ENCODE peak calls at places on chromosomes 7 and 10, in ten cellular contexts. H is GM06990, Z is HCT116, C is MM.1S, X is GM23338, Q is upper lobe of left lung, S is heart left ventricle, D is fibroblast of lung, J is foreskin fibroblast, Y is fibroblast of the aortic adventitia. L is an unnamed sample.

GRCh38 chr7:31336202-31337035 is 4.1 kb downstream of the NEUROD6 start:
- DNase-seq in H (no peak), Z (no peak), C (no peak), X (peak; percentile 65), Q (no peak), S (no peak), D (no peak), J (no peak), Y (no peak), L (no peak)

GRCh38 chr10:79314761-79315601 is 32.3 kb upstream of the PPIF start:
- DNase-seq in H (no peak), Z (no peak), C (no peak), X (no peak), Q (no peak), S (peak; percentile 64), D (no peak), J (no peak), Y (no peak), L (peak; percentile 45)

GRCh38 chr10:72038458-72039001 is 49.8 kb downstream of the SPOCK2 start:
- DNase-seq in H (no peak), Z (no peak), C (no peak), X (no peak), Q (no peak), S (no peak), D (peak; percentile 54), J (peak; percentile 64), Y (peak; percentile 59), L (peak; percentile 76)

GRCh38 chr7:69464035-69464434 is 134.2 kb upstream of the AUTS2 start:
- DNase-seq in H (no peak), Z (no peak), C (no peak), X (no peak), Q (no peak), S (no peak), D (no peak), J (no peak), Y (no peak), L (no peak)

GRCh38 chr10:112115781-112116385 is 67.7 kb downstream of the GPAM start:
- DNase-seq in H (no peak), Z (peak; percentile 42), C (peak; percentile 45), X (peak; percentile 77), Q (peak; percentile 36), S (no peak), D (no peak), J (no peak), Y (peak; percentile 29), L (peak; percentile 26)

GRCh38 chr7:118045629-118046028 is 138.3 kb upstream of the LSM8 start:
- DNase-seq in H (no peak), Z (no peak), C (no peak), X (peak; percentile 55), Q (no peak), S (no peak), D (no peak), J (no peak), Y (no peak), L (no peak)

GRCh38 chr10:51006686-51007085 is 67.6 kb upstream of the PRKG1 start:
- DNase-seq in H (no peak), Z (no peak), C (no peak), X (no peak), Q (no peak), S (no peak), D (no peak), J (no peak), Y (no peak), L (no peak)

GRCh38 chr10:126128581-126128980 is 232.2 kb downstream of the FANK1 start:
- DNase-seq in H (no peak), Z (no peak), C (no peak), X (no peak), Q (no peak), S (no peak), D (no peak), J (no peak), Y (no peak), L (no peak)

GRCh38 chr7:89837515-89837914 is 316.8 kb upstream of the STEAP1 start:
- DNase-seq in H (no peak), Z (no peak), C (no peak), X (no peak), Q (no peak), S (no peak), D (peak; percentile 11), J (peak; percentile 17), Y (no peak), L (peak; percentile 34)

GRCh38 chr7:35255909-35256876 is 2.3 kb upstream of the TBX20 start:
- DNase-seq in H (no peak), Z (no peak), C (no peak), X (peak; percentile 79), Q (no peak), S (no peak), D (no peak), J (no peak), Y (no peak), L (no peak)

GRCh38 chr10:90650858-90651257 is 207.0 kb downstream of the HTR7 start:
- DNase-seq in H (no peak), Z (no peak), C (no peak), X (no peak), Q (no peak), S (no peak), D (no peak), J (no peak), Y (no peak), L (no peak)

DNA sequence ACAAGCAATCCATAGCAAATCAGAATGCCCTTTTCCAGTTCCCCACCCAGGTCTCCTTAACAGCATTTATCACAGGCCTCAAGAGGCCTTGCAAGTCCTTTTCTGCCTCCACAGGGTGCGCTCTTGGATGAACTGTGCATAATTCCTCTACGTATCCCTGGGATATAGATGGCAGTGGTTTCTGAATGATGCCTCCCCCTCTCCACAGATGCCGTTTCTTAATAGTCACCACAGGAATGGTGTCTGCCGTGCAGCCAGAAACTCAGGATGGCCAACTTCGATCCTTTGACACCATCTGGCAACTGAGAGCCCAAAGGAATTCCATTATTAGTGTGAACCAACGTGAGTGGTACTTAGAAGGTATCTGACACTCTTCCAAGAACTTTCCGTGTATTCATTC is 43.1 kb downstream of the JAZF1 start:
- DNase-seq in H (no peak), Z (no peak), C (no peak), X (no peak), Q (no peak), S (no peak), D (peak; percentile 74), J (no peak), Y (no peak), L (peak; percentile 40)
- TF ChIP-seq CTCF in H (no peak), Z (no peak), C (no peak), X (no peak), Q (no peak), S (no peak), D (no peak), J (no peak), Y (no peak), L (no peak)

DNA sequence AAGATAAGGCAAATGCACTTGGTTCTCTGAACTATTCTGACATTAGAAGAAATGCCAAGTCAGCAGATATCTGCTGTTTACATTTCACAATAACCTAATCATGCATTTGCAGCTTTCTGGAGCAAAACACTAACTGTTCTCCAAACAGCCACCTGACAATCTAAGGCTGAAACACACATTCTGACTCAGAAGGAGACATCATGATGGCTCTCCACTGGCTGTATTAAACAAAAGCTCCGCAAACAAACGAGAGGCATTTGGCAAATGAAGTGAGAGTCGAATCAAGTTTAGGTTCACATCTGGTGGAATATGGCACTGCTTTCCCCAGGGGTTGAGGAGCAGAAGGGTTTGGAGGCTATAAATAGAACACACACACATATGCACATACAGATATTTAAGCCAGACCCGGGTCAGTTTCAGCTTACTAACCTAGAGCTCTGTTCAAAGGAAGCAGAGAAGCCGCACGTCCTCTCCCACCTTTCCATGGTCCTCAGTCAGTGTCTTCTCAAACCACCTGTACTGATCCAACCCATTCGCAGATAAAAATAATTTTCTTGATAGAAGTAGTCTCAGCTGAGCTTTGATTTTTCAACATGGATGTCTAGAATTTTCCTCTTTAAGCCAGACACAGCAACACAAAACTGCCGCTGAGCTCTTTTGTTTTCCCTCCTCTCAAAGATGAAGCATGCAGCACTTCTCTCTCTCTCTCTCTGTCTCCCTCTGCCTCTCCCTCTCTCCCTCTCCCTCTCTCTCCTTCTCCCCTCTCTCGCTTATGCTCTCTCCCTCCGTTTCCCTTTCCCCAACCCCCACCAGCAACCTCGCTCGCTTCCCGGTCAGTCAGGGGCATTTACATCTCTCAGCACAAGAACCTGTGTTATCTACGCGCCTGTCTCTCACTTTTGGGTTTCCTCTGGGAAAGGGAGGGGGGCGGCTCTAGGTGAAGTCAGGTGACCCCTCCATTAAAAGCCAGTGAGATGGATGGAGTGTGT is 682.8 kb downstream of the MAGI2 start:
- DNase-seq in H (no peak), Z (no peak), C (peak; percentile 32), X (peak; percentile 85), Q (no peak), S (no peak), D (peak; percentile 26), J (peak; percentile 20), Y (peak; percentile 24), L (peak; percentile 22)
- H3K4me3 ChIP-seq in H (peak overlapping the region; percentile 39), Z (no peak overlapping the region), C (peak overlapping the region; percentile 37), X (peak overlapping the region; percentile 77), Q (no peak overlapping the region), S (no peak overlapping the region), D (peak overlapping the region; percentile 26), J (peak overlapping the region; percentile 43), Y (peak overlapping the region; percentile 26), L (peak overlapping the region; percentile 48)

DNA sequence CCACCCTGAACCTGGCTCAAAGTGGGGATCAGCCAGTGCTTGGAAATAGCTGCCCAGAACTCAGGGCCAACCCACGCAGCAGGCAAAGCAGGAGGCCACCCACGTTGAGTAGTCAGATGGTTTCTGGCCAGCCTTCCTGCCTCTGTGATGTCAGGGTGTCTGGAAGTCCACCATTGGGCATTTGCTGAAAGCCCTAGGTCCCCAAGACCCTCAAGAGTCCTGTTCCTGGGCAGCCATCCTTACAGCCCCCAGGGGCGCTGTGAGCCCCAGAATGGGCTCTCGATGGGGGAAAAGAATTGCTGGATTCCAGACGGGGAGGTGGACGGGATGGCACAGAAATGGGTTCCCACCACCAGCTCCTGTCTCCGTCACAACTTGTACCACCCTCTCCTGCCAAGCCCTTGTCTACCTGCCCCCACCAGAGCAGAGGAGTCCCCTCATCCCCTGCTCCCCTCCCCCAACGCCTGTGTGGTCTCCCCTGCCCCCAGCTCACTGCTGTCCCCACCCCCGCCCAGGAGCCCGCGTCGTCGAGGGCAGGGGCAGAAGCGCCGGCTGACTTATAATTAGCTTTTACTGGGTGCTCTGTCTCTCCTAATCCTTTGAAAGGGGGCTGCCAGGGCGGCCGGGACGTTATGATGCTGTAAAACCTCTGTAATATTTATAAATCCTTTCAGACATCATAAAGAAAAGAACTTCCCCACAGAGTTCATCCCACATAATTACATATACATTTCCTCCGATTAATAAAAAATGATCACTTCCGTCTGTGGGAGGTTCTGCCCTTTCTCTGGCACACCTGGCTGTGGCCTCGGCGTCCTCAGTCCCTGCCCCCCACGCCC is 3.8 kb downstream of the MYL10 start:
- DNase-seq in H (no peak), Z (no peak), C (no peak), X (peak; percentile 67), Q (no peak), S (no peak), D (peak; percentile 59), J (no peak), Y (no peak), L (no peak)
- TF ChIP-seq CTCF in H (peak; percentile 19), Z (no peak), C (peak; percentile 4), X (peak; percentile 45), Q (no peak), S (no peak), D (no peak), J (peak; percentile 14), Y (no peak), L (peak; percentile 16)

DNA sequence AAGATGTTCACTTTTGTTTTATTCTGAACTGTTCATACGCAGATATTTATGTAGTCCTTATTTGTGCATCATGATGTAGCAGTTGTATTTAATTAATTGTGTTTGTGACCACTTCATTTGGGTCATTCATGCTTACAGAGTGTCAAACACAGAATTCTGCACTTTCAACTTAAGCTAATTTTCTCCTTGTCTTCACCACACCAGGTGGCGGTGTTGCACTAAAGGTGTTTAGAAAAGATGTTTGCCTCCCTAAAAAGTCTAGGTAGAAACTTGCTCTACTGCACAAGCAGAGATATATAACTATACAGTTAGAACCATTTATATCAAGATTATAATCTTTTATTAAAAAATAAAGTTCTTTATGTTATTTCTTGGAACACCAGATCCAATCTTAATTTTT is 1.3 kb upstream of the TAS2R38 start:
- DNase-seq in H (no peak), Z (peak; percentile 28), C (peak; percentile 87), X (peak; percentile 72), Q (no peak), S (no peak), D (no peak), J (no peak), Y (peak; percentile 14), L (no peak)
- H3K4me3 ChIP-seq in H (no peak overlapping the region), Z (no peak overlapping the region), C (no peak overlapping the region), X (no peak overlapping the region), Q (no peak overlapping the region), S (no peak overlapping the region), D (no peak overlapping the region), J (no peak overlapping the region), Y (no peak overlapping the region), L (no peak overlapping the region)

L was measured in AG10803.